ENCODE peak calls at places on chromosomes 6 and 20, in nine cellular contexts. N, S, T, F, R, H, L, W and P are unnamed samples.

GRCh38 chr6:33015798-33016197 is 6.4 kb upstream of the HLA-DOA start:
- DNase-seq in N (no peak), S (no peak), T (no peak), F (no peak), R (no peak), H (no peak), L (no peak), W (no peak), P (no peak)

GRCh38 chr20:23568320-23569011 is at the start of gene CST9L:
- DNase-seq in N (no peak), S (no peak), T (no peak), F (no peak), R (no peak), H (no peak), L (no peak), W (no peak), P (no peak)

GRCh38 chr20:57030611-57031600 is 235.5 kb downstream of the BMP7 start:
- DNase-seq in N (no peak), S (peak), T (no peak), F (no peak), R (peak), H (no peak), L (no peak), W (no peak), P (no peak)

GRCh38 chr6:118813795-118814194 is 80.2 kb upstream of the ASF1A start:
- DNase-seq in N (no peak), S (no peak), T (no peak), F (no peak), R (peak), H (no peak), L (no peak), W (peak), P (no peak)

GRCh38 chr20:25532015-25532751 is 53.1 kb downstream of the NINL start:
- DNase-seq in N (no peak), S (no peak), T (no peak), F (no peak), R (no peak), H (no peak), L (no peak), W (no peak), P (no peak)

GRCh38 chr20:51326241-51326819 is 216.2 kb downstream of the NFATC2 start:
- DNase-seq in N (peak), S (peak), T (peak), F (no peak), R (peak), H (no peak), L (no peak), W (peak), P (peak)

GRCh38 chr20:2544211-2544610 is 7.8 kb downstream of the TMC2 start:
- DNase-seq in N (no peak), S (no peak), T (no peak), F (no peak), R (no peak), H (no peak), L (no peak), W (no peak), P (no peak)

GRCh38 chr6:163756079-163756478 is 341.6 kb downstream of the QKI start:
- DNase-seq in N (no peak), S (no peak), T (peak), F (no peak), R (peak), H (no peak), L (no peak), W (no peak), P (no peak)

GRCh38 chr6:157712585-157713295 is 110.3 kb upstream of the SNX9 start:
- DNase-seq in N (no peak), S (no peak), T (no peak), F (no peak), R (no peak), H (no peak), L (no peak), W (no peak), P (no peak)

GRCh38 chr20:32091888-32092346 is 17.6 kb upstream of the TM9SF4 start:
- DNase-seq in N (peak), S (peak), T (peak), F (peak), R (peak), H (peak), L (peak), W (peak), P (peak)

GRCh38 chr6:13500264-13500663 is 12.9 kb upstream of the GFOD1 start:
- DNase-seq in N (no peak), S (no peak), T (no peak), F (no peak), R (no peak), H (no peak), L (no peak), W (peak), P (no peak)

GRCh38 chr6:1422290-1422689 is 32.9 kb downstream of the FOXF2 start:
- DNase-seq in N (no peak), S (no peak), T (no peak), F (no peak), R (no peak), H (no peak), L (no peak), W (no peak), P (no peak)

GRCh38 chr20:48597521-48598302 is 230.1 kb downstream of the PREX1 start:
- DNase-seq in N (no peak), S (no peak), T (no peak), F (no peak), R (no peak), H (no peak), L (no peak), W (no peak), P (no peak)

GRCh38 chr20:33629979-33630378 is 32.1 kb upstream of the C20orf144 start:
- DNase-seq in N (no peak), S (no peak), T (no peak), F (no peak), R (no peak), H (no peak), L (no peak), W (no peak), P (no peak)

GRCh38 chr6:10425177-10425972 is 10.5 kb upstream of the TFAP2A start:
- DNase-seq in N (no peak), S (no peak), T (no peak), F (no peak), R (no peak), H (no peak), L (no peak), W (no peak), P (no peak)

GRCh38 chr20:63085087-63085861 is 78.5 kb upstream of the BHLHE23 start:
- DNase-seq in N (no peak), S (no peak), T (no peak), F (no peak), R (no peak), H (no peak), L (no peak), W (peak), P (no peak)

GRCh38 chr20:63404129-63405085 is 43.3 kb upstream of the CHRNA4 start:
- DNase-seq in N (no peak), S (no peak), T (no peak), F (no peak), R (no peak), H (no peak), L (peak), W (no peak), P (no peak)

GRCh38 chr20:44166477-44166876 is 20.5 kb downstream of the JPH2 start:
- DNase-seq in N (no peak), S (no peak), T (no peak), F (no peak), R (peak), H (no peak), L (no peak), W (no peak), P (no peak)

GRCh38 chr6:7418238-7418905 is 28.8 kb downstream of the RIOK1 start:
- DNase-seq in N (no peak), S (no peak), T (no peak), F (no peak), R (no peak), H (no peak), L (no peak), W (no peak), P (no peak)

GRCh38 chr20:23446505-23446904 is 6.2 kb downstream of the CST11 start:
- DNase-seq in N (peak), S (peak), T (peak), F (no peak), R (peak), H (no peak), L (peak), W (peak), P (peak)

GRCh38 chr6:157224178-157224956 is 99.0 kb downstream of the TMEM242 start:
- DNase-seq in N (no peak), S (no peak), T (peak), F (no peak), R (no peak), H (no peak), L (no peak), W (no peak), P (no peak)

GRCh38 chr6:54802775-54803631 is 43.6 kb upstream of the FAM83B start:
- DNase-seq in N (peak), S (no peak), T (no peak), F (no peak), R (peak), H (no peak), L (no peak), W (no peak), P (peak)

GRCh38 chr6:162568266-162568665 is 159.3 kb downstream of the PRKN start:
- DNase-seq in N (no peak), S (no peak), T (no peak), F (no peak), R (no peak), H (no peak), L (no peak), W (no peak), P (no peak)

GRCh38 chr6:66865771-66866170 is 1158.7 kb upstream of the EYS start:
- DNase-seq in N (no peak), S (no peak), T (no peak), F (no peak), R (peak), H (no peak), L (no peak), W (no peak), P (no peak)

GRCh38 chr6:51830666-51831065 is 256.7 kb downstream of the PKHD1 start:
- DNase-seq in N (no peak), S (no peak), T (no peak), F (no peak), R (no peak), H (no peak), L (no peak), W (no peak), P (no peak)

GRCh38 chr20:14951707-14952106 is 614.3 kb upstream of the FLRT3 start:
- DNase-seq in N (peak), S (no peak), T (no peak), F (no peak), R (peak), H (no peak), L (no peak), W (no peak), P (no peak)

GRCh38 chr6:105324386-105325000 is 78.4 kb downstream of the PREP start:
- DNase-seq in N (no peak), S (no peak), T (no peak), F (no peak), R (no peak), H (no peak), L (no peak), W (no peak), P (no peak)

GRCh38 chr6:41560440-41561192 is 14.4 kb downstream of the FOXP4 start:
- DNase-seq in N (no peak), S (no peak), T (peak), F (peak), R (no peak), H (no peak), L (no peak), W (peak), P (peak)

GRCh38 chr20:34970193-34971037 is 14.7 kb downstream of the MYH7B start:
- DNase-seq in N (no peak), S (no peak), T (no peak), F (no peak), R (no peak), H (no peak), L (no peak), W (no peak), P (no peak)

GRCh38 chr6:116364361-116364760 is 6.4 kb upstream of the DSE start:
- DNase-seq in N (no peak), S (no peak), T (no peak), F (no peak), R (no peak), H (no peak), L (no peak), W (no peak), P (no peak)

GRCh38 chr6:13395272-13396237 is 67.2 kb upstream of the TBC1D7 start:
- DNase-seq in N (peak), S (peak), T (peak), F (no peak), R (peak), H (no peak), L (peak), W (no peak), P (peak)

GRCh38 chr6:55293116-55293515 is 34.2 kb upstream of the GFRAL start:
- DNase-seq in N (peak), S (peak), T (peak), F (no peak), R (peak), H (no peak), L (no peak), W (no peak), P (peak)

GRCh38 chr6:56539503-56540105 is 103.1 kb downstream of the DST start:
- DNase-seq in N (no peak), S (no peak), T (no peak), F (no peak), R (no peak), H (no peak), L (no peak), W (no peak), P (no peak)

GRCh38 chr6:15365273-15365687 is 119.4 kb downstream of the JARID2 start:
- DNase-seq in N (peak), S (peak), T (no peak), F (peak), R (peak), H (no peak), L (peak), W (peak), P (peak)